ENCODE peak calls at places on chromosomes 12 and 14, in four cellular contexts. One of them, this sample, is unnamed.

GRCh38 chr12:43551971-43552559 is at the start of gene ADAMTS20:
- DNase-seq in SK-N-SH: peak; percentile 93
- DNase-seq in HepG2: no peak
- DNase-seq in K562: no peak
- DNase-seq in this sample: peak; percentile 92

GRCh38 chr14:105317546-105317945 is 3.0 kb downstream of the PACS2 start:
- DNase-seq in SK-N-SH: peak; percentile 31
- DNase-seq in HepG2: no peak
- DNase-seq in K562: no peak
- DNase-seq in this sample: no peak

GRCh38 chr12:25811656-25812126 is 146.8 kb upstream of the RASSF8 start:
- DNase-seq in SK-N-SH: no peak
- DNase-seq in HepG2: no peak
- DNase-seq in K562: no peak
- DNase-seq in this sample: no peak

GRCh38 chr14:93120952-93121834 is 5.5 kb upstream of the ITPK1 start:
- DNase-seq in SK-N-SH: no peak
- DNase-seq in HepG2: no peak
- DNase-seq in K562: no peak
- DNase-seq in this sample: no peak

GRCh38 chr12:41743835-41744234 is 400.8 kb downstream of the GXYLT1 start:
- DNase-seq in SK-N-SH: no peak
- DNase-seq in HepG2: peak; percentile 0
- DNase-seq in K562: no peak
- DNase-seq in this sample: no peak

GRCh38 chr14:102560436-102561261 is 31.8 kb upstream of the RCOR1 start:
- DNase-seq in SK-N-SH: peak; percentile 22
- DNase-seq in HepG2: no peak
- DNase-seq in K562: no peak
- DNase-seq in this sample: no peak

GRCh38 chr12:52198454-52199215 is 6.8 kb upstream of the KRT80 start:
- DNase-seq in SK-N-SH: no peak
- DNase-seq in HepG2: no peak
- DNase-seq in K562: no peak
- DNase-seq in this sample: no peak

GRCh38 chr14:92962831-92963095 is 39.8 kb downstream of the CHGA start:
- DNase-seq in SK-N-SH: no peak
- DNase-seq in HepG2: no peak
- DNase-seq in K562: no peak
- DNase-seq in this sample: no peak

GRCh38 chr12:31773223-31773750 is 44.5 kb upstream of the AMN1 start:
- DNase-seq in SK-N-SH: peak; percentile 30
- DNase-seq in HepG2: peak; percentile 88
- DNase-seq in K562: no peak
- DNase-seq in this sample: no peak

GRCh38 chr14:49962616-49963015 is 69.7 kb downstream of the ARF6 start:
- DNase-seq in SK-N-SH: no peak
- DNase-seq in HepG2: no peak
- DNase-seq in K562: peak; percentile 74
- DNase-seq in this sample: no peak

GRCh38 chr12:51190820-51191219 is 17.9 kb upstream of the TFCP2 start:
- DNase-seq in SK-N-SH: no peak
- DNase-seq in HepG2: no peak
- DNase-seq in K562: no peak
- DNase-seq in this sample: no peak

GRCh38 chr14:67919259-67919658 is 99.7 kb downstream of the RAD51B start:
- DNase-seq in SK-N-SH: no peak
- DNase-seq in HepG2: no peak
- DNase-seq in K562: no peak
- DNase-seq in this sample: no peak

GRCh38 chr12:51590347-51591019 is 550 bp upstream of the SCN8A start:
- DNase-seq in SK-N-SH: peak; percentile 96
- DNase-seq in HepG2: peak; percentile 62
- DNase-seq in K562: peak; percentile 88
- DNase-seq in this sample: peak; percentile 87

GRCh38 chr12:68896881-68897540 is 36.0 kb downstream of the CPM start:
- DNase-seq in SK-N-SH: no peak
- DNase-seq in HepG2: no peak
- DNase-seq in K562: no peak
- DNase-seq in this sample: no peak

GRCh38 chr12:51943346-51943745 is 8.2 kb upstream of the ACVR1B start:
- DNase-seq in SK-N-SH: no peak
- DNase-seq in HepG2: no peak
- DNase-seq in K562: no peak
- DNase-seq in this sample: no peak

GRCh38 chr12:116635487-116635886 is 76.3 kb downstream of the MAP1LC3B2 start:
- DNase-seq in SK-N-SH: no peak
- DNase-seq in HepG2: no peak
- DNase-seq in K562: no peak
- DNase-seq in this sample: no peak

GRCh38 chr12:65823481-65824313 is 586 bp upstream of the HMGA2 start:
- DNase-seq in SK-N-SH: peak; percentile 41
- DNase-seq in HepG2: peak; percentile 76
- DNase-seq in K562: no peak
- DNase-seq in this sample: peak; percentile 73

GRCh38 chr14:38850664-38851063 is 252.4 kb downstream of the SEC23A start:
- DNase-seq in SK-N-SH: no peak
- DNase-seq in HepG2: no peak
- DNase-seq in K562: no peak
- DNase-seq in this sample: no peak

GRCh38 chr12:80937391-80938238 is at the start of gene LIN7A:
- DNase-seq in SK-N-SH: peak; percentile 33
- DNase-seq in HepG2: peak; percentile 18
- DNase-seq in K562: no peak
- DNase-seq in this sample: peak; percentile 60

GRCh38 chr12:108483213-108483920 is 31.7 kb upstream of the FICD start:
- DNase-seq in SK-N-SH: no peak
- DNase-seq in HepG2: no peak
- DNase-seq in K562: no peak
- DNase-seq in this sample: no peak
- TF ChIP-seq FOXJ3 in SK-N-SH: no peak
- TF ChIP-seq FOXJ3 in HepG2: no peak
- TF ChIP-seq FOXJ3 in K562: no peak
- TF ChIP-seq FOXJ3 in this sample: no peak

GRCh38 chr12:107393043-107393725 is 292.4 kb upstream of the PWP1 start:
- DNase-seq in SK-N-SH: no peak
- DNase-seq in HepG2: no peak
- DNase-seq in K562: no peak
- DNase-seq in this sample: no peak
- TF ChIP-seq FOXJ3 in SK-N-SH: no peak
- TF ChIP-seq FOXJ3 in HepG2: no peak
- TF ChIP-seq FOXJ3 in K562: no peak
- TF ChIP-seq FOXJ3 in this sample: no peak

GRCh38 chr14:24310666-24311604 is at the start of gene LTB4R:
- DNase-seq in SK-N-SH: no peak
- DNase-seq in HepG2: no peak
- DNase-seq in K562: no peak
- DNase-seq in this sample: peak; percentile 78
- TF ChIP-seq FOXJ3 in SK-N-SH: no peak
- TF ChIP-seq FOXJ3 in HepG2: no peak
- TF ChIP-seq FOXJ3 in K562: no peak
- TF ChIP-seq FOXJ3 in this sample: no peak

DNA sequence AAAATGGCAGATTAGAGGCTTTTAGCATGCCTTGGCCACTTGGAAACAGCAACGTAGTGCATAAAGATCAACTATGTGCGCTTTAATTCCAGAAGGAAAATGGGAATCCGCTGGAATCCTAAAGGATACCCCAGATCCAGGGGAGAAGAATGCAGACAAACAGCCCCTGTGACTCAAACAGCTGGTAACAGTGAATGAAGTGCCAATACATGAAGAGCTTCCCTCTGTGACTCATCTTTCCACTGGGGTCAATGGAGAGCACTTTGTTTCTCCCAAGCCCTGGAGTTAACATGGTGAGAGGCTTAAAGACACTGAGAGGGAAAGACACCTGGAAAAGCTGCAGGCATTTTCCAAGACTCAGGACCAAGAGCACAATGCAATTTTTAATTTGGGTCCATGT is 263.1 kb downstream of the CEP128 start:
- DNase-seq in SK-N-SH: no peak
- DNase-seq in HepG2: no peak
- DNase-seq in K562: no peak
- DNase-seq in this sample: no peak
- TF ChIP-seq FOXJ3 in SK-N-SH: no peak
- TF ChIP-seq FOXJ3 in HepG2: no peak
- TF ChIP-seq FOXJ3 in K562: no peak
- TF ChIP-seq FOXJ3 in this sample: no peak

GRCh38 chr12:132711169-132711843 is 664 bp downstream of the PGAM5 start:
- DNase-seq in SK-N-SH: peak; percentile 79
- DNase-seq in HepG2: no peak
- DNase-seq in K562: peak; percentile 37
- DNase-seq in this sample: peak; percentile 42
- TF ChIP-seq FOXJ3 in SK-N-SH: no peak
- TF ChIP-seq FOXJ3 in HepG2: no peak
- TF ChIP-seq FOXJ3 in K562: no peak
- TF ChIP-seq FOXJ3 in this sample: no peak

GRCh38 chr12:45671254-45671653 is 58.3 kb upstream of the ARID2 start:
- DNase-seq in SK-N-SH: no peak
- DNase-seq in HepG2: no peak
- DNase-seq in K562: no peak
- DNase-seq in this sample: no peak
- TF ChIP-seq FOXJ3 in SK-N-SH: no peak
- TF ChIP-seq FOXJ3 in HepG2: no peak
- TF ChIP-seq FOXJ3 in K562: no peak
- TF ChIP-seq FOXJ3 in this sample: no peak

GRCh38 chr14:90780519-90780918 is 35.7 kb downstream of the TTC7B start:
- DNase-seq in SK-N-SH: no peak
- DNase-seq in HepG2: no peak
- DNase-seq in K562: no peak
- DNase-seq in this sample: no peak

GRCh38 chr14:90782892-90783291 is 33.3 kb downstream of the TTC7B start:
- DNase-seq in SK-N-SH: no peak
- DNase-seq in HepG2: no peak
- DNase-seq in K562: no peak
- DNase-seq in this sample: no peak

GRCh38 chr14:90781876-90782275 is 34.4 kb downstream of the TTC7B start:
- DNase-seq in SK-N-SH: no peak
- DNase-seq in HepG2: no peak
- DNase-seq in K562: no peak
- DNase-seq in this sample: no peak

GRCh38 chr14:90783344-90783743 is 32.9 kb downstream of the TTC7B start:
- DNase-seq in SK-N-SH: no peak
- DNase-seq in HepG2: no peak
- DNase-seq in K562: no peak
- DNase-seq in this sample: no peak

DNA sequence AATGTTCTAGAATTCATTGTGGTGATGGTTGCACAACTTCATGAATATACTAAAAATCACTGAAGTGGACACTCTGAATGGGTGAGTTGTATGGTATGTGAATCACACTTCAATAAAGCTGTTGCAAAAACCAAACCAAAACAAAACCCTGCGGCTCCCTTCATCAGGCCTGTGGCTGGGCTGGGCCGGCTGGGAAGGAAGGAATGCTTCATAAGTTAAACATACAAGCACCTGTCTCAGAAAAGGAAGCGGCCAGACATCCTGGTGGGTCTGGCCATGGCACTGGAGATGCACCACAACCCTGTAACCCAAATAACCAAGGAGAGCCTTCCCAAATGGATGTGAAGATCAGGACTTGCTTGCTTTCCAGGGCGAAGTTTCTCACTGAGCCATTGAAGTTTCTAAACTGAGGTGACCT is 34.9 kb downstream of the TTC7B start:
- DNase-seq in SK-N-SH: no peak
- DNase-seq in HepG2: no peak
- DNase-seq in K562: no peak
- DNase-seq in this sample: no peak
- TF ChIP-seq FOXJ3 in SK-N-SH: no peak
- TF ChIP-seq FOXJ3 in HepG2: no peak
- TF ChIP-seq FOXJ3 in K562: no peak
- TF ChIP-seq FOXJ3 in this sample: no peak

GRCh38 chr14:96038920-96039632 is at the start of gene C14orf132:
- DNase-seq in SK-N-SH: peak; percentile 96
- DNase-seq in HepG2: no peak
- DNase-seq in K562: peak; percentile 6
- DNase-seq in this sample: peak; percentile 72

GRCh38 chr14:96037891-96038557 is 1.1 kb upstream of the C14orf132 start:
- DNase-seq in SK-N-SH: peak; percentile 38
- DNase-seq in HepG2: no peak
- DNase-seq in K562: no peak
- DNase-seq in this sample: no peak

GRCh38 chr14:96040836-96041371 is 1.7 kb downstream of the C14orf132 start:
- DNase-seq in SK-N-SH: no peak
- DNase-seq in HepG2: no peak
- DNase-seq in K562: no peak
- DNase-seq in this sample: no peak

GRCh38 chr14:96038558-96038919 is 623 bp upstream of the C14orf132 start:
- DNase-seq in SK-N-SH: no peak
- DNase-seq in HepG2: no peak
- DNase-seq in K562: no peak
- DNase-seq in this sample: no peak

GRCh38 chr14:96039633-96040311 is 610 bp downstream of the C14orf132 start:
- DNase-seq in SK-N-SH: peak; percentile 78
- DNase-seq in HepG2: no peak
- DNase-seq in K562: no peak
- DNase-seq in this sample: peak; percentile 44
- TF ChIP-seq FOXJ3 in SK-N-SH: no peak
- TF ChIP-seq FOXJ3 in HepG2: no peak
- TF ChIP-seq FOXJ3 in K562: no peak
- TF ChIP-seq FOXJ3 in this sample: no peak

DNA sequence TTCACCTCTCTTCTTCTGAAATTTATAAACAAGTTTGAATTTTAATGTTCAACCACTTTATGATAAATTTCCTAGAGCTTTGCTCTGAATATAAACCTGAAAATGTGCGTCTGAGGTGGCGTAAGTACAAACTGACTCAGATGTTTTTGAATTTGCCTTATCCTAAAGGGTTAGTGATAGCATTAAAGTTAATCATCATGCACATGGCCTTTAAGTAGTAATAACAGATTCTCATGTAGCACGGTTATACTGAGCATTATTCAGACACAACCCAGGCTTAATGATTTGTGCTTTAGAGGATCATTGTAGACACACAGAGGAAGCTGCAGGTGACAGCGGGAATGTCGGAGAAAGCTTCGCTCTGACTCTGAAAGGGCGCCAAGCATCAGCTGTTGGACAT is 91.0 kb downstream of the PLXNC1 start:
- DNase-seq in SK-N-SH: no peak
- DNase-seq in HepG2: no peak
- DNase-seq in K562: no peak
- DNase-seq in this sample: no peak
- TF ChIP-seq FOXJ3 in SK-N-SH: no peak
- TF ChIP-seq FOXJ3 in HepG2: no peak
- TF ChIP-seq FOXJ3 in K562: no peak
- TF ChIP-seq FOXJ3 in this sample: no peak

DNA sequence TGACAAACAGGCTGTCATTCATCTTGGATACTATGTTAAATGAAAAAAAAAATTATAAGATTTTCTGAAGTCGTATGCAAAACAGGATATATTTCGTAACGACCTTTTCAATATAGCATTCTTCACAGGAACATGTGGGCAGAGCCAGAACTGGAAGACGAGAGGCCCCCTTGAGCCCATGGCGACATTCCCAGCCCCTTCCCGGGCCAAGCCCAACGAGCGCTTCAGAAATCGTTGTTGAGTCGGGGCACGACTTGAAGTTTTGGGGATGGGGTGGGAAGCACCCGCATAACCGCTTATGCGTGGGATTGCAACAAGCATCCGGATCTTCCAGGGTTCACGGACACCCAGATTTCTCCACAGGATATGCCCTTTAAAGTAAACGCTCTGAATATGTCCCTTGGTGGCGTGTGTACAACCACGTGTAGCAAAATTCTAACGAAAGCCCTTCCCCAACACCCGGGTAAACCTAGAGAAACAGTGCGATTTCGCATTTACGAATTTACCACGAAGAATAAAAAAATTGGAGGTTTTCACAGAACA is 735 bp downstream of the C14orf39 start:
- DNase-seq in SK-N-SH: no peak
- DNase-seq in HepG2: no peak
- DNase-seq in K562: no peak
- DNase-seq in this sample: no peak
- TF ChIP-seq FOXJ3 in SK-N-SH: no peak
- TF ChIP-seq FOXJ3 in HepG2: no peak
- TF ChIP-seq FOXJ3 in K562: no peak
- TF ChIP-seq FOXJ3 in this sample: no peak

This sample was measured in WTC11.